ENCODE peak calls at places on chromosomes 13 and 19, in eight cellular contexts. M is IMR-90, L is WTC11, X is GM23338, C is suprapubic skin, J is cardiac muscle cell, W is GM10248, E is right lobe of liver. T is an unnamed sample.

GRCh38 chr19:7007859-7008258 is 13.4 kb downstream of the MBD3L2B start:
- DNase-seq in J (no peak), W (no peak), X (no peak), E (no peak), M (no peak), C (no peak), L (no peak), T (no peak)

GRCh38 chr19:34319785-34320184 is 45.2 kb upstream of the GPI start:
- DNase-seq in L (no peak), J (no peak), E (no peak), C (no peak), M (peak; percentile 80), X (no peak), W (no peak), T (no peak)

GRCh38 chr19:10305139-10305806 is 4.3 kb downstream of the ZGLP1 start:
- DNase-seq in W (no peak), X (no peak), C (no peak), E (peak; percentile 49), L (no peak), M (peak; percentile 73), J (peak; percentile 47), T (no peak)

GRCh38 chr13:113155982-113156655 is 2.3 kb upstream of the PROZ start:
- DNase-seq in W (no peak), C (no peak), M (no peak), E (no peak), J (no peak), X (no peak), L (no peak), T (no peak)

GRCh38 chr19:46176116-46176860 is 28.2 kb downstream of the IGFL2 start:
- DNase-seq in J (no peak), X (no peak), M (no peak), L (no peak), W (no peak), C (peak; percentile 46), E (no peak), T (no peak)

GRCh38 chr13:83312194-83312593 is 570.1 kb downstream of the SLITRK1 start:
- DNase-seq in J (peak; percentile 16), L (no peak), X (no peak), C (no peak), W (no peak), E (no peak), M (peak; percentile 6), T (no peak)

GRCh38 chr19:57888107-57888493 is 737 bp downstream of the ZNF814 start:
- DNase-seq in M (no peak), C (no peak), W (peak; percentile 22), E (no peak), L (no peak), J (no peak), X (peak; percentile 45), T (no peak)

GRCh38 chr13:68099616-68100015 is 869.5 kb upstream of the PCDH9 start:
- DNase-seq in C (no peak), M (peak; percentile 17), W (no peak), L (no peak), X (no peak), E (no peak), J (peak; percentile 2), T (no peak)

GRCh38 chr19:52946322-52947310 is 16.1 kb downstream of the ZNF816 start:
- DNase-seq in E (no peak), M (peak; percentile 5), C (no peak), X (peak; percentile 99), W (peak; percentile 10), J (peak; percentile 43), L (peak; percentile 99), T (peak; percentile 50)

GRCh38 chr19:17302391-17303166 is 646 bp downstream of the ABHD8 start:
- DNase-seq in L (peak; percentile 40), J (no peak), C (peak; percentile 70), M (no peak), W (no peak), X (peak; percentile 72), E (no peak), T (peak; percentile 55)

GRCh38 chr19:10797078-10797477 is 38.9 kb downstream of the TMED1 start:
- DNase-seq in E (no peak), J (no peak), L (no peak), W (no peak), C (no peak), M (no peak), X (no peak), T (no peak)

GRCh38 chr13:27128825-27129627 is 42.6 kb downstream of the USP12 start:
- DNase-seq in X (no peak), E (no peak), L (no peak), M (no peak), C (no peak), W (no peak), J (no peak), T (no peak)

GRCh38 chr13:29397265-29397664 is 198.2 kb downstream of the SLC7A1 start:
- DNase-seq in W (no peak), X (peak; percentile 49), C (no peak), M (no peak), L (no peak), J (no peak), E (no peak), T (no peak)

DNA sequence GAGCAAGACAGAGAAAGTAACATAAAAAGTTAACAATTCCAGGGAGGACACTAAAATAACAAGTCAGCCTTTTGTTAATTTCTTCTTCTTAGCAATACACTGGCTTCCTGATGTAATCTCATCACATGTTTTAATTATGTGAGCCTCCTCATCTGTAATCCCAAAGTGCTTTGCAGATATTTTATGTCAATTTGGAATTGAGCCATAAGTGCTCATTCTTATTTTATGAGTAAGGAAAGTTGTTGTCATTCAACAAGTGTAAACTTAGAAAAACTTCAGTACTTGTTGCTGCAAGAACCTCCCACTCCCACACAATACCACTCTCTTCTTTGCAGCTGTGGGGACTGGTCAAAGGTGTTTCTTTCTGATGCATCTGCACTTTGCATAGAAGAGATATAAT is 223.6 kb downstream of the GPC6 start:
- DNase-seq in M (peak; percentile 73), J (peak; percentile 80), W (no peak), C (no peak), L (no peak), X (no peak), E (no peak), T (no peak)
- TF ChIP-seq CTCF in M (no peak), J (no peak), W (no peak), C (no peak), L (no peak), X (no peak), E (no peak), T (no peak)

GRCh38 chr13:99442273-99442895 is 58.9 kb upstream of the TM9SF2 start:
- DNase-seq in W (peak; percentile 55), X (peak; percentile 62), M (peak; percentile 45), C (no peak), E (no peak), J (peak; percentile 68), L (peak; percentile 27), T (peak; percentile 50)
- TF ChIP-seq CTCF in W (peak; percentile 84), X (peak; percentile 88), M (peak; percentile 94), C (peak; percentile 94), E (peak; percentile 93), J (peak; percentile 83), L (peak; percentile 88), T (peak; percentile 72)

GRCh38 chr13:36850790-36851438 is 31.9 kb downstream of the RFXAP start:
- DNase-seq in C (no peak), W (no peak), E (no peak), J (peak; percentile 5), X (peak; percentile 73), L (peak; percentile 74), M (no peak), T (no peak)

GRCh38 chr13:36847541-36848045 is 28.6 kb downstream of the RFXAP start:
- DNase-seq in W (no peak), J (no peak), C (no peak), E (no peak), X (no peak), L (no peak), M (no peak), T (no peak)

GRCh38 chr13:36848228-36848982 is 29.4 kb downstream of the RFXAP start:
- DNase-seq in C (no peak), M (peak; percentile 19), L (peak; percentile 29), X (peak; percentile 56), E (no peak), W (no peak), J (peak; percentile 16), T (no peak)
- TF ChIP-seq CTCF in C (no peak), M (peak; percentile 27), L (no peak), X (peak; percentile 65), E (no peak), W (peak; percentile 21), J (no peak), T (no peak)

GRCh38 chr13:37473035-37473434 is 125.5 kb downstream of the POSTN start:
- DNase-seq in C (no peak), E (no peak), J (no peak), M (no peak), W (no peak), X (peak; percentile 68), L (peak; percentile 53), T (no peak)
- TF ChIP-seq CTCF in C (no peak), E (no peak), J (no peak), M (no peak), W (no peak), X (peak; percentile 69), L (peak; percentile 51), T (no peak)

GRCh38 chr19:39147480-39147879 is 21.9 kb downstream of the PAK4 start:
- DNase-seq in W (no peak), C (no peak), L (no peak), M (no peak), X (no peak), E (no peak), J (no peak), T (no peak)

GRCh38 chr19:39144487-39145071 is 19.0 kb downstream of the PAK4 start:
- DNase-seq in E (no peak), J (peak; percentile 51), W (no peak), X (peak; percentile 46), C (no peak), L (no peak), M (peak; percentile 22), T (no peak)

GRCh38 chr19:39146091-39146490 is 20.5 kb downstream of the PAK4 start:
- DNase-seq in W (no peak), M (no peak), E (no peak), C (no peak), L (no peak), X (no peak), J (no peak), T (no peak)

GRCh38 chr19:39146686-39147450 is 21.3 kb downstream of the PAK4 start:
- DNase-seq in X (peak; percentile 51), E (no peak), M (no peak), W (no peak), C (no peak), J (no peak), L (no peak), T (no peak)

DNA sequence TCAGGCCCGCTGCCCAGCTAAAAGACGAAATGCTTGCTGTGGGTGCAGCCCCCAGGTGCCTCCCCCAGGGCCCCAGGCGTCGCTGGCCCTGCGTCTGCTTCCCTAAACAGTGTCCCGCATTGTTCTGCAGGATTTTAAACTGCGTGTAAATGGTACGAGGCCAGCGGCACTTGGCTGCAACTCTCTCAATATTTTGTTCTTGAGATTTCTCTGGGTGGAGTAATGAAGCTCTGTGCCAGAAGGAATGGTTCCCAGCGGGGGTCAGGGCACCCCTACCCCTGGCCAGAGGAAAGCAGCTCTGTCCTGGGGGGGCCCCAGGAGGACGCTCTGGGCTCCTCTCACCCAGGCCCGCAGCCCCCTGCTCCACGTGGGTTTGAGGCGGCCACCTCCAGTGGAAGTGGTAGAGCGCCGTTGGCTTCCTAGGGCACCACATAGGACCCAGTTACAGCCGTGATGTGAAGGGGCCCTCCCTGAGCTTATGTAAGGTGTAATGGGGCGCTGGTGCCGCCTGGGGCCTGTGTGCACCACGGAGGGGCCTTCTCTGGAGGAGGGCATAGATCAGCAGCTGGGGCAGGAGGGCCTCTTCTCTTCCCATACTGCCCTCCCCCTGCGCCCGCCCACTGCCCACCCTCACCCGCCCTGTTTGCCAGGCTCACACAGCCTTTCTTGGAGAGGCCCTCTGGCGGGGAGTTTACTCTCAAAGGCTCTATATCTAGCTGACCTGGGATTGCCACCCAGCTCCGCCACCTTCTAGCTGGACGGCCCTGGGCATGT is 19.8 kb downstream of the PAK4 start:
- DNase-seq in E (no peak), J (no peak), W (no peak), X (no peak), L (no peak), C (no peak), M (no peak), T (peak; percentile 42)
- TF ChIP-seq CTCF in E (no peak), J (no peak), W (no peak), X (no peak), L (no peak), C (no peak), M (no peak), T (no peak)